ENCODE peak calls at places on chromosomes 2 and 18, in six cellular contexts. Y, Z, C, T, N and O are unnamed samples.

GRCh38 chr18:22113144-22113813 is 56.1 kb upstream of the GATA6 start:
- DNase-seq in Y (no peak), Z (peak; percentile 21), C (peak; percentile 97), T (peak; percentile 69), N (no peak), O (no peak)

GRCh38 chr2:229800997-229801754 is 86.8 kb upstream of the DNER start:
- DNase-seq in Y (no peak), Z (peak; percentile 52), C (peak; percentile 60), T (peak; percentile 68), N (peak; percentile 86), O (no peak)

GRCh38 chr2:239297142-239298125 is 103.4 kb downstream of the HDAC4 start:
- DNase-seq in Y (peak; percentile 38), Z (peak; percentile 53), C (peak; percentile 55), T (no peak), N (peak; percentile 80), O (no peak)

GRCh38 chr18:74219056-74219455 is 70.7 kb downstream of the TIMM21 start:
- DNase-seq in Y (no peak), Z (no peak), C (no peak), T (no peak), N (no peak), O (no peak)

GRCh38 chr18:79801641-79802040 is 3.9 kb downstream of the KCNG2 start:
- DNase-seq in Y (peak; percentile 27), Z (no peak), C (no peak), T (no peak), N (no peak), O (no peak)

GRCh38 chr2:141610564-141610963 is 520.3 kb downstream of the LRP1B start:
- DNase-seq in Y (no peak), Z (no peak), C (no peak), T (no peak), N (no peak), O (no peak)

GRCh38 chr18:27278131-27278530 is 93.0 kb upstream of the CHST9 start:
- DNase-seq in Y (no peak), Z (no peak), C (no peak), T (no peak), N (no peak), O (no peak)

GRCh38 chr2:142868281-142868762 is 9.1 kb upstream of the KYNU start:
- DNase-seq in Y (peak; percentile 62), Z (no peak), C (peak; percentile 89), T (peak; percentile 77), N (peak; percentile 94), O (no peak)

GRCh38 chr2:199459286-199460100 is 1.8 kb upstream of the SATB2 start:
- DNase-seq in Y (peak; percentile 81), Z (peak; percentile 88), C (peak; percentile 92), T (peak; percentile 90), N (peak; percentile 97), O (peak; percentile 17)

GRCh38 chr2:168649105-168649504 is 153.3 kb upstream of the NOSTRIN start:
- DNase-seq in Y (no peak), Z (no peak), C (no peak), T (no peak), N (no peak), O (no peak)

GRCh38 chr2:35220471-35220870 is 1135.1 kb upstream of the CRIM1 start:
- DNase-seq in Y (no peak), Z (no peak), C (no peak), T (no peak), N (no peak), O (no peak)

GRCh38 chr2:65186093-65186868 is 41.4 kb upstream of the ACTR2 start:
- DNase-seq in Y (no peak), Z (peak; percentile 82), C (no peak), T (peak; percentile 47), N (no peak), O (no peak)

GRCh38 chr2:98445167-98445522 is 487 bp downstream of the INPP4A start:
- DNase-seq in Y (no peak), Z (no peak), C (no peak), T (no peak), N (no peak), O (no peak)

GRCh38 chr2:207162319-207162718 is 3.4 kb downstream of the KLF7 start:
- DNase-seq in Y (no peak), Z (no peak), C (no peak), T (no peak), N (no peak), O (no peak)

GRCh38 chr2:157032019-157032418 is 225.5 kb upstream of the GALNT5 start:
- DNase-seq in Y (no peak), Z (peak; percentile 46), C (no peak), T (no peak), N (no peak), O (no peak)

GRCh38 chr2:239328306-239329191 is 72.3 kb downstream of the HDAC4 start:
- DNase-seq in Y (no peak), Z (no peak), C (peak; percentile 93), T (peak; percentile 74), N (peak; percentile 92), O (no peak)

GRCh38 chr18:27762054-27762453 is 414.9 kb downstream of the CDH2 start:
- DNase-seq in Y (no peak), Z (no peak), C (no peak), T (no peak), N (no peak), O (no peak)

GRCh38 chr2:98790221-98790620 is 59.3 kb upstream of the MGAT4A start:
- DNase-seq in Y (no peak), Z (no peak), C (no peak), T (no peak), N (peak; percentile 69), O (no peak)

GRCh38 chr18:70368903-70369302 is 80.1 kb downstream of the SOCS6 start:
- DNase-seq in Y (no peak), Z (no peak), C (no peak), T (no peak), N (no peak), O (no peak)

GRCh38 chr18:80196528-80197320 is 50.6 kb downstream of the PARD6G start:
- DNase-seq in Y (no peak), Z (no peak), C (no peak), T (no peak), N (peak; percentile 58), O (no peak)

GRCh38 chr18:2083691-2084090 is 487.6 kb downstream of the METTL4 start:
- DNase-seq in Y (no peak), Z (no peak), C (no peak), T (no peak), N (no peak), O (no peak)

GRCh38 chr2:239259603-239260298 is 141.1 kb downstream of the HDAC4 start:
- DNase-seq in Y (no peak), Z (no peak), C (peak; percentile 38), T (peak; percentile 25), N (peak; percentile 67), O (no peak)

GRCh38 chr2:227862741-227863588 is 8.5 kb upstream of the DAW1 start:
- DNase-seq in Y (no peak), Z (peak; percentile 54), C (no peak), T (no peak), N (no peak), O (no peak)

GRCh38 chr2:1553671-1554295 is 140.5 kb downstream of the TPO start:
- DNase-seq in Y (peak; percentile 48), Z (no peak), C (no peak), T (no peak), N (no peak), O (no peak)
- TF ChIP-seq CTCF in Y (no peak), Z (no peak), C (no peak), T (no peak), N (no peak), O (no peak)

DNA sequence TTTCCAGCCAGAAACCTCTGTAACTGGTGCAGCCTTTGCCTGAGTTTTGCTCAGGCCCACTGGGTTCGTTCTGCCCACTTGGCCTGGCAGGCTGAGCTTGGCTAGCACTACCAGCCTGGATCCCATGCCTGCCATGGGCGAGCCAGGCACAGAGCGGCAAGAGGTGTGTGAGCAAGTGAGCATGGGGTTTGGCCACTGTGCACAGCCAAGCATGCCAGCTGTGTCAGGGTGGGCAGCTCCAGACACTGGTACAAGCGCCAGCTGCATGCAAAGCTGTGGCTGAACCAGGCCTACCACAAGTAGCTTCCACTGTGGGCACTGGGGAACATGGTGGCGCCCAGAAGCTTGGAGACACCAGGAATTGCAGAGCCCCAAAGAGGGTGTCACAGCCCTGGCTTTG is 56.3 kb upstream of the LDAH start:
- DNase-seq in Y (no peak), Z (no peak), C (no peak), T (no peak), N (no peak), O (no peak)
- H3K4me3 ChIP-seq in Y (no peak overlapping the region), Z (no peak overlapping the region), C (no peak overlapping the region), T (no peak overlapping the region), N (no peak overlapping the region), O (no peak overlapping the region)

GRCh38 chr2:237732790-237733349 is 65.7 kb upstream of the RBM44 start:
- DNase-seq in Y (no peak), Z (no peak), C (peak; percentile 93), T (no peak), N (no peak), O (no peak)
- TF ChIP-seq POLR2A in Y (no peak), Z (no peak), C (peak; percentile 82), T (no peak), N (no peak), O (no peak)

DNA sequence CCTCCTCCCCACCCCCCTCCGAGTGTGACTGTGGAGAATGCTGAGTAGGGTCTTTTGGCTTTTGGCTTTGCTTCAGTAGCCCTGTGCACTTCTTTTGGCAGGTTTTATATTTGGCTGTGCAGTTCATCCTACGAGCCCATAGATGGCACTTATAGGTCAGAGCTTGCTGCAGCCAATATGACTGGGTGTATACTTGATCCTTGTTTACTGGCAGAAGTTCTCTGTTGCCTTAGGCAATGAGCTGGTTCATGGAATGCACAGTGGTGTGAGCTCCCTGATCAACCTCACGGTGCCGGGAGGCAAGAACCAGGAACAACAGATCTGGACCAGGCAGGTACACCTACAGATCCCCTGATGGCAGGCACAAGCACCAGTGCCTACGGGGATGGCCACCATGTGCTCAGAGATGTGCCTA is 190.2 kb downstream of the KIAA1328 start:
- DNase-seq in Y (no peak), Z (peak; percentile 27), C (no peak), T (no peak), N (no peak), O (no peak)
- TF ChIP-seq CTCF in Y (no peak), Z (peak; percentile 68), C (peak; percentile 29), T (peak; percentile 29), N (no peak), O (peak; percentile 34)

DNA sequence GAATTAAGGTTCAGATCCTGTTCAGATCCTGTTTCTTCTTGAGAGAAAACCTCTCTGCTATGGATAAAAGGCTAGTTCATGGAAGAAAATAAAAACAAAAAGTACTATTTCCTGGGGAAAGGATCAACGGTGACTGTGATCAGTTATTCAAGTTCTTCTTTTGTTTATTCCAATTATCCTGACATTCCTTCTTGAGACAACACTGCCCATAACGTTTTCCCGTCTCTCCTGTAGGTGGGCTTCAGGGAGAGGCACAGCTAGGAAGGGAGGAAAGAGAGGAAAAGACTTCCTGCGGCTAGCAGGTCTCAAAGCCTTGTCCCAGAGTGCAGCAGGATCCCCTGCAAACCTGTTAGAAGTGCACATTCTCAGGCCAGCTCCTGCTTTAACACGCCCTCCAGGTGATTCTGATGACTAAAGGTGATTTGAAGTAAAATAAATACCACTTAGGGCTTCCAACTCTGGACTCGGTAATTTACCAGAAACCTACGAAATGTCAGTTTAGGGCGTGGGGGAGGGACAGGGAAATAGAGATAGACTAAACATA is 4.5 kb upstream of the FHL2 start:
- DNase-seq in Y (no peak), Z (no peak), C (no peak), T (no peak), N (no peak), O (no peak)
- H3K4me3 ChIP-seq in Y (no peak overlapping the region), Z (peak overlapping the region; percentile 17), C (no peak overlapping the region), T (no peak overlapping the region), N (no peak overlapping the region), O (no peak overlapping the region)